ENCODE peak calls at places on chromosomes 2 and 18, in four cellular contexts. D, G, M and Y are unnamed samples.
A peak's percentile ranks its signal among the peaks of the same experiment; 100 is the strongest.

GRCh38 chr2:176140130-176140519 is 10.6 kb downstream of the HOXD8 start:
- DNase-seq in D (no peak), M (no peak), G (no peak), Y (no peak)

GRCh38 chr18:45783097-45784075 is 42.1 kb upstream of the SIGLEC15 start:
- DNase-seq in D (no peak), G (no peak), M (no peak), Y (no peak)

GRCh38 chr18:44870631-44871502 is 190.2 kb downstream of the SETBP1 start:
- DNase-seq in M (no peak), D (no peak), G (no peak), Y (no peak)

GRCh38 chr18:2985628-2986027 is 27.3 kb downstream of the LPIN2 start:
- DNase-seq in M (peak; percentile 50), D (no peak), G (no peak), Y (peak; percentile 56)

GRCh38 chr2:230877737-230878598 is 13.2 kb downstream of the ITM2C start:
- DNase-seq in G (no peak), D (peak; percentile 6), M (no peak), Y (no peak)

GRCh38 chr2:8481463-8482009 is 200.3 kb upstream of the ID2 start:
- DNase-seq in D (no peak), G (peak; percentile 85), M (no peak), Y (no peak)

GRCh38 chr2:10575566-10576300 is 114.0 kb downstream of the NOL10 start:
- DNase-seq in M (no peak), D (no peak), G (no peak), Y (no peak)

GRCh38 chr2:36528761-36529392 is 69.1 kb downstream of the FEZ2 start:
- DNase-seq in M (no peak), G (no peak), D (no peak), Y (no peak)

GRCh38 chr2:232088771-232089170 is 127.3 kb downstream of the DIS3L2 start:
- DNase-seq in M (no peak), D (no peak), G (no peak), Y (peak; percentile 7)

GRCh38 chr2:240902615-240903041 is 3.5 kb upstream of the CROCC2 start:
- DNase-seq in D (no peak), M (no peak), G (no peak), Y (no peak)

GRCh38 chr18:77067315-77068061 is 65.1 kb downstream of the MBP start:
- DNase-seq in G (peak; percentile 59), D (no peak), M (peak; percentile 34), Y (no peak)

GRCh38 chr2:31371691-31372090 is 42.9 kb downstream of the XDH start:
- DNase-seq in D (no peak), G (no peak), M (no peak), Y (no peak)

GRCh38 chr18:27315001-27315400 is 129.9 kb upstream of the CHST9 start:
- DNase-seq in G (no peak), D (no peak), M (no peak), Y (no peak)

GRCh38 chr2:119544075-119545031 is at the start of gene CFAP221:
- DNase-seq in D (peak; percentile 87), M (peak; percentile 60), G (no peak), Y (peak; percentile 88)

GRCh38 chr2:74849228-74849892 is 15.4 kb downstream of the HK2 start:
- DNase-seq in G (peak; percentile 62), M (no peak), D (no peak), Y (no peak)

GRCh38 chr2:74921236-74921736 is 37.2 kb upstream of the POLE4 start:
- DNase-seq in D (no peak), G (no peak), M (peak; percentile 20), Y (no peak)

GRCh38 chr2:65031341-65032015 is 24.7 kb upstream of the CEP68 start:
- DNase-seq in D (peak; percentile 53), G (no peak), M (peak; percentile 95), Y (no peak)

GRCh38 chr18:79570266-79571201 is 109.1 kb upstream of the CTDP1 start:
- DNase-seq in D (no peak), G (no peak), M (no peak), Y (no peak)

GRCh38 chr2:165837122-165837521 is 43.1 kb upstream of the GALNT3 start:
- DNase-seq in D (no peak), M (no peak), G (no peak), Y (no peak)

GRCh38 chr2:72971036-72971435 is 53.7 kb downstream of the EMX1 start:
- DNase-seq in G (no peak), M (no peak), D (no peak), Y (no peak)

GRCh38 chr2:133790706-133791105 is 222.4 kb upstream of the NCKAP5 start:
- DNase-seq in M (no peak), G (no peak), D (no peak), Y (no peak)

DNA sequence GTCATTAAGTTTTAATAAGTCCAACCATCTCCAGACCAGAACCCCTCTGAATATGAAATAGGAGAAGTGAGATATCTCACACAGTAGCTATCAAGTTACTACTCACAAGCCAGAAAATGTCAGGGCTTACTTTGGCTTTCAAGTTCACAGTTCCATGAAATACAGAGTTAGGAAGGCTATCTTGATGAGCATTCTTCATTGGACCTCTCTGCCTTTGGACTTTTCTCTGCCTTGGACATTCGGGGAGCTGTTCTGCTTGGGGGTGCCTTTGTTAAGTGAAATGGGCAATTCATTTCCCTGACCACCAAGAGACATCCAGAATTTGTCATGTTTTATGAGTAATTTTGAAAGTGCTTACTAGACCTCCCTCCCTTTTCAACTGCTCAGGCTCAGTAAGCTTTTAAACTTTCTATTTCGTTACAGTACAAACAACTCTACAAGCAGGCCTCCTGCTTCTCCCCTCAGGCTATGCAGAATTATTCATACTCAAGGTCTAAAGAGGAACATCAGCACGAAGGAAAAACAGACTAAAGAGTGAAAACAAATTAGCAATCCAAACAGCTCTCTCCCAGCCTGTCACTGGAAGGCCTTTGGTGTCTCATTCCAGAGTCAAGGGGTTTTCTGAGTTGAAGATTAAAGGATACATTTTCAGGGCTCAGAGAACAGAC is 95.3 kb downstream of the MREG start:
- DNase-seq in G (peak; percentile 83), M (no peak), D (no peak), Y (no peak)
- TF ChIP-seq TCF7 in G (no peak), M (no peak), D (no peak), Y (no peak)

DNA sequence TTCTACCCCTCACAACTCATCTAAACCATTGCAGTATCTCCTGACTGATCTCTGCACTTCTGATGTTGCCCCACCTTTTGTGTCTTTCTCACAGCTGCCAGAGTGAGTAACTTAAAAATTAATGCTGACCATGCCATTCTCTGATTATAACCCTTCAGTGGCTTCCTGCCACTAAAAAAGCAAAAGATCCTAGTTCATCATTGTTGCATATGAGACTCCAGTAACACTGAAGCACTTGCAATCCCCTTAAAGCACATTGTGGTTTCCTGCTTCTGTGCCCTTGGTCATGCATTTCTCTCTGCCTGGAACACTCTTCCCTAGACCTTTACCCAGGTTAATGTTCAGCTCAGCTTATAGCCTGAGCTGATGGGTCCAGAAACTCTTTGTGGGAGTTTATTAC is 95.1 kb upstream of the WDSUB1 start:
- DNase-seq in G (peak; percentile 8), M (peak; percentile 47), D (no peak), Y (no peak)
- TF ChIP-seq TCF7 in G (no peak), M (no peak), D (no peak), Y (no peak)

GRCh38 chr2:157785866-157786662 is 90.1 kb downstream of the ACVR1 start:
- DNase-seq in D (no peak), G (no peak), M (no peak), Y (no peak)

GRCh38 chr2:157783180-157783579 is 93.0 kb downstream of the ACVR1 start:
- DNase-seq in D (no peak), G (no peak), M (no peak), Y (no peak)

GRCh38 chr2:157785200-157785599 is 90.9 kb downstream of the ACVR1 start:
- DNase-seq in M (no peak), D (no peak), G (no peak), Y (no peak)

GRCh38 chr2:157784823-157785175 is 91.3 kb downstream of the ACVR1 start:
- DNase-seq in D (no peak), G (no peak), M (no peak), Y (no peak)

GRCh38 chr2:157784169-157784822 is 91.8 kb downstream of the ACVR1 start:
- DNase-seq in D (peak; percentile 29), M (no peak), G (no peak), Y (no peak)
- TF ChIP-seq TCF7 in D (no peak), M (no peak), G (no peak), Y (no peak)

DNA sequence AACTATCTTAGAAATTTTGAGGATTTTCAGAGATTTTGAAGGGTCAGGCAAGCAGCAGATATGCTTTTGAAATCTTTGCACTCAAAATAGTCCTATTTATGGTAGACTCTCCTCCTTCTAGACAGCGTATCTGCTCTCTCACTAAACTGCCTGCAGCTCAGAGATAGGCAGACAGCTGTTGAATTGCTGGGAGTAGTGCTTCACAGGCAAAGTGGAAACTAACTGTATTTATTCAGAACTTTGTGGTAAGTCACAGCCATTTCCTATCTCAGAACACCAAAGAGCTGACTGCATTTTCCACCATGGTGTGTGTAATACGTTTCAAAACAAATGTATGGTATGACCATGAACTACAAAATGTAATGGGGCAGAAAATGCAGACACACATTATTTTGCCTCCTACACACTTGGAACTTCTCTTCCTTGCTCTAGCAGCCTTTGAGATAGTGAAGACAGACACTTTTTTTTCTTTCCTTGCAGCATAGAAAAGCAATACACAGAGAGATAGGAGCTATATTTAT is 352.4 kb downstream of the LRP1B start:
- DNase-seq in G (no peak), D (no peak), M (no peak), Y (no peak)
- TF ChIP-seq TCF7 in G (no peak), D (no peak), M (no peak), Y (no peak)

GRCh38 chr2:219737270-219737691 is 109.9 kb downstream of the SLC4A3 start:
- DNase-seq in M (no peak), D (no peak), G (no peak), Y (no peak)

GRCh38 chr2:219739866-219740440 is 112.5 kb downstream of the SLC4A3 start:
- DNase-seq in M (no peak), D (no peak), G (no peak), Y (no peak)

GRCh38 chr2:219736196-219736595 is 108.8 kb downstream of the SLC4A3 start:
- DNase-seq in M (peak; percentile 51), G (no peak), D (no peak), Y (peak; percentile 25)

GRCh38 chr2:219743548-219743947 is 116.1 kb downstream of the SLC4A3 start:
- DNase-seq in G (no peak), M (no peak), D (no peak), Y (no peak)

GRCh38 chr2:219739061-219739460 is 111.6 kb downstream of the SLC4A3 start:
- DNase-seq in M (no peak), D (no peak), G (no peak), Y (no peak)
- TF ChIP-seq TCF7 in M (no peak), D (no peak), G (no peak), Y (no peak)

DNA sequence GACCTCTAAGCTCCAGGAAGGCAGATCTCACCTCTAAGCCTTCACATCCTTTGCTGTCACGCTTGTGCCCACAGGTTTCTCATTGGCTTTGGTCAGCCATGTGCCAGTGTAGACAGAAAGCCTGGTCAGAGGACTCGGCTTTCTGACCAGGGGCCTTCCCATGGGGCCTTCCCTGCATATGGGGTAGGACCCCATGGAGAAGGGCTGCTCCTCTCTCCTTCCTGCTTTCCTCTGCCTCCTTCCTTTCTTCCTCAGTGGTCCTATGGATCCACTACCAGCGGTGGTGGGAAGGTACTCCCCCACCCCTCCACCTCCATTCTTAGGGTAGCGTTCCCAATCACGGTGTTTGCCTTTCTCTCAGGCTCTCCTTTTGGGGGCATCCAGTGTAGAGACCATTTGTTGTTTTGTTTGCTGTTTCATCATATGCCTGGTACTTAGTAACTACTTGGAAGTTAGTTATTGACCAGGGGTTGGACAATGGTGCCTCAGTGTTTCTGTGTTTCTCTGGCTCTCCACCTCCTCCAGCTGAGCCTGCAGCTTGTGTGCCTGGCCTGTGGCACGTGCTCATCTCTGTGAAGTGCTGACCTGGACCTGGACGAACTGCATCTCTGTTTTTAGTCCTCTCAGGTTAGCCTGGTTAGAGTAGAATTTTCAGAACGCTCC is 71.6 kb downstream of the ZNF407 start:
- DNase-seq in D (no peak), M (peak; percentile 69), G (no peak), Y (no peak)
- TF ChIP-seq TCF7 in D (no peak), M (peak; percentile 34), G (no peak), Y (no peak)